ENCODE peak calls at places on chromosomes 12 and 14, in four cellular contexts. K is hippocampal formation, F is AG09319, H is foreskin fibroblast. P is an unnamed sample.

GRCh38 chr14:72790887-72791566 is 102.9 kb downstream of the DPF3 start:
- DNase-seq in K (peak), H (no peak), F (no peak), P (no peak)

GRCh38 chr14:68254669-68255527 is 435.3 kb downstream of the RAD51B start:
- DNase-seq in K (no peak), F (no peak), H (peak), P (no peak)

GRCh38 chr14:99518441-99519346 is 37.5 kb downstream of the CCNK start:
- DNase-seq in K (peak), H (peak), F (no peak), P (no peak)

GRCh38 chr12:64427988-64428387 is 23.8 kb downstream of the XPOT start:
- DNase-seq in H (no peak), F (no peak), K (no peak), P (no peak)

GRCh38 chr14:70077005-70077404 is 111.7 kb downstream of the SLC8A3 start:
- DNase-seq in F (no peak), H (no peak), K (no peak), P (no peak)

GRCh38 chr12:116236148-116236731 is 41.3 kb downstream of the MED13L start:
- DNase-seq in F (no peak), K (peak), H (peak), P (no peak)

GRCh38 chr14:61696753-61697318 is 1.5 kb downstream of the HIF1A start:
- DNase-seq in F (no peak), H (no peak), K (no peak), P (no peak)

GRCh38 chr12:59973515-59973914 is 377.7 kb downstream of the SLC16A7 start:
- DNase-seq in F (peak), K (no peak), H (peak), P (no peak)

GRCh38 chr12:112536367-112536730 is 117.6 kb downstream of the PTPN11 start:
- DNase-seq in K (no peak), F (no peak), H (no peak), P (no peak)

GRCh38 chr14:32393119-32393518 is 64.0 kb downstream of the AKAP6 start:
- DNase-seq in F (no peak), K (no peak), H (no peak), P (no peak)

GRCh38 chr12:3035171-3035570 is 42.0 kb upstream of the TSPAN9 start:
- DNase-seq in H (peak), K (no peak), F (no peak), P (no peak)

GRCh38 chr12:22530-23201 is 43.9 kb upstream of the IQSEC3 start:
- DNase-seq in H (no peak), F (no peak), K (no peak), P (no peak)